ENCODE peak calls at places on chromosomes 2 and 18, in four cellular contexts. T, E, C and X are unnamed samples.

GRCh38 chr2:79393107-79393506 is 119.7 kb upstream of the CTNNA2 start:
- DNase-seq in T (no peak), E (no peak), C (peak), X (no peak)

GRCh38 chr2:75432761-75433361 is 127.9 kb downstream of the EVA1A start:
- DNase-seq in T (no peak), E (no peak), C (no peak), X (peak)

GRCh38 chr2:240573071-240573515 is 4.8 kb downstream of the RNPEPL1 start:
- DNase-seq in T (no peak), E (no peak), C (no peak), X (no peak)

GRCh38 chr18:62037989-62038778 is 145.4 kb upstream of the RNF152 start:
- DNase-seq in T (no peak), E (no peak), C (no peak), X (no peak)

GRCh38 chr2:162478721-162479129 is 134.8 kb downstream of the GCA start:
- DNase-seq in T (no peak), E (no peak), C (no peak), X (no peak)

GRCh38 chr2:202171246-202171833 is 67.1 kb downstream of the SUMO1 start:
- DNase-seq in T (no peak), E (peak), C (no peak), X (no peak)

GRCh38 chr2:151408788-151409600 is 708 bp upstream of the RIF1 start:
- DNase-seq in T (no peak), E (peak), C (no peak), X (no peak)

GRCh38 chr2:240469747-240470146 is 34.3 kb downstream of the GPC1 start:
- DNase-seq in T (no peak), E (no peak), C (no peak), X (no peak)

GRCh38 chr2:225112362-225113111 is 70.3 kb upstream of the DOCK10 start:
- DNase-seq in T (no peak), E (no peak), C (no peak), X (peak)

GRCh38 chr2:238449241-238449640 is 22.5 kb downstream of the ASB1 start:
- DNase-seq in T (no peak), E (no peak), C (no peak), X (no peak)

GRCh38 chr2:31420936-31421335 is 6.4 kb upstream of the XDH start:
- DNase-seq in T (no peak), E (no peak), C (no peak), X (no peak)

GRCh38 chr2:168802825-168803726 is 639 bp downstream of the NOSTRIN start:
- DNase-seq in T (peak), E (no peak), C (no peak), X (no peak)

GRCh38 chr2:127083819-127084503 is 23.0 kb downstream of the BIN1 start:
- DNase-seq in T (no peak), E (no peak), C (no peak), X (no peak)

GRCh38 chr2:128751751-128752150 is 433.1 kb upstream of the HS6ST1 start:
- DNase-seq in T (no peak), E (no peak), C (no peak), X (no peak)

GRCh38 chr2:239660390-239661228 is 259.8 kb upstream of the HDAC4 start:
- DNase-seq in T (no peak), E (no peak), C (no peak), X (no peak)

GRCh38 chr2:157821519-157822131 is 54.5 kb downstream of the ACVR1 start:
- DNase-seq in T (no peak), E (no peak), C (no peak), X (no peak)

GRCh38 chr18:57054891-57055290 is 92.0 kb upstream of the BOD1L2 start:
- DNase-seq in T (no peak), E (no peak), C (no peak), X (no peak)

GRCh38 chr18:5874336-5874735 is 21.0 kb downstream of the TMEM200C start:
- DNase-seq in T (no peak), E (no peak), C (no peak), X (no peak)

GRCh38 chr18:30440351-30440750 is 602.2 kb downstream of the DSC3 start:
- DNase-seq in T (no peak), E (no peak), C (no peak), X (no peak)

GRCh38 chr18:76837071-76837470 is 14.7 kb downstream of the ZNF236 start:
- DNase-seq in T (no peak), E (no peak), C (no peak), X (no peak)

GRCh38 chr2:159661286-159661685 is 44.9 kb upstream of the BAZ2B start:
- DNase-seq in T (no peak), E (no peak), C (no peak), X (no peak)

GRCh38 chr2:202436631-202437030 is 60.5 kb downstream of the BMPR2 start:
- DNase-seq in T (no peak), E (no peak), C (no peak), X (no peak)

GRCh38 chr2:160045703-160046210 is 16.7 kb downstream of the PLA2R1 start:
- DNase-seq in T (no peak), E (no peak), C (no peak), X (no peak)

GRCh38 chr2:227134591-227134990 is 29.4 kb downstream of the COL4A4 start:
- DNase-seq in T (no peak), E (no peak), C (no peak), X (no peak)

DNA sequence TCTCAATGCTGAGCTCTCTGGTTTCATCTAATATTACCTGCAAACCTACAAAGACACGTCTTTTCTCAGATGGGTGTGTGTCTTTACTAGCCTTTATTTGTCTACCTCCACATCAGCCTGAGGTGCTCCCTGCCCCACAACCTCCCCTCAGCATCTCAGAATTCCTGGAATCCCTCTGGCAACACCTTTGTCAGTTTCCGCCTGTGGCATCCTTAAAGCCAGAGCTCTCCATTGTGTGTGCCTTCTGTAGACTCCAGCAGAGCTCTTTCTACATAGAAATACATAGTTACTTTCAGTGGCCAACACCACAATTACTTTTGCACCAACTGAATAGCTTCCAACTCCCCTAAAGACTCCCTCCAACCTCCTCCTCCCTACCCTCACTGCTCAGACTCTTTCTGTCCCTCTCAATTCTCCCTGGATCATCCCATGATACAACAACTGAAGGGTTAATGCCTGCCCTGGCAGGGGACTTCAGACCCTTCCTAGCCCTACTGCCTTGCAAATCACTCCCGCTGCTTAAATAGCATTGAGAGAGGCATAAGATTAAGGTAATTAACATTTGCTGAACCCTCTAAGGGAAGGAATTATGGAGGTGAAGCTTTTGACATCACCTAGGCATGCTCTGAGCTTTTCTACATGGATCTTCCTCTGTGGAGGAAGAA is 39.6 kb upstream of the RMDN2 start:
- DNase-seq in T (no peak), E (no peak), C (no peak), X (no peak)
- TF ChIP-seq ETV6 in T (no peak), E (no peak), C (no peak), X (no peak)

GRCh38 chr18:55337908-55338521 is 250.0 kb downstream of the TCF4 start:
- DNase-seq in T (no peak), E (no peak), C (no peak), X (no peak)
- TF ChIP-seq ETV6 in T (no peak), E (no peak), C (no peak), X (no peak)

GRCh38 chr2:120394764-120395163 is 48.8 kb downstream of the INHBB start:
- DNase-seq in T (no peak), E (no peak), C (no peak), X (no peak)
- TF ChIP-seq ETV6 in T (no peak), E (no peak), C (no peak), X (no peak)

GRCh38 chr2:172038604-172039003 is 38.9 kb downstream of the METAP1D start:
- DNase-seq in T (no peak), E (no peak), C (no peak), X (no peak)
- TF ChIP-seq ETV6 in T (no peak), E (no peak), C (no peak), X (no peak)

DNA sequence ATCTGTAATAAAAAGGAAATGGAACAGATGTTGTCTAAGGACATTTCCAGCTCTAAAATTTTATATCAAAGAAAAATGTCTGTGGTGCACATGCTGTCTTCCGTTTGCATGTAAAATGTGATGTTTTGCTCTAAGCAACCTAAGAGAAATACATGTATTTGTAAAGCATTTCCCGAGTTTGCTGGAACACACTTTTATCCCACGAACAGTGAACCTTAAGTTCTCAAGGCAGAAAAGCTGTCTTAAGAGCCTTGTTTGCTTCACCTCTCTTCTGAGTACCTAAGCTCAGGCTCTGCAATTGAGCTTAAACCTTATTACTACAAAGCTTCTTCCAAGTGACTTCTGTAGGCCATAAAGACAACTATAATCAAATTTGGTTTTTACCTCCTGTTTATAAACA is 24.0 kb upstream of the TANK start:
- DNase-seq in T (no peak), E (no peak), C (no peak), X (no peak)
- TF ChIP-seq ETV6 in T (no peak), E (no peak), C (no peak), X (no peak)

GRCh38 chr2:36277146-36277808 is 78.3 kb upstream of the CRIM1 start:
- DNase-seq in T (no peak), E (no peak), C (no peak), X (no peak)
- TF ChIP-seq ETV6 in T (no peak), E (no peak), C (no peak), X (no peak)

GRCh38 chr2:38073211-38074005 is 2.5 kb downstream of the CYP1B1 start:
- DNase-seq in T (no peak), E (peak), C (no peak), X (no peak)
- TF ChIP-seq ETV6 in T (no peak), E (no peak), C (no peak), X (no peak)